ENCODE peak calls at places on chromosome 18, in six cellular contexts. Q is NCI-H1092, L is RPMI8226, J is NCI-H2227 treated with DMSO at 0.1 percent for 48 hours, X is A549, V is RCC 7860. W is an unnamed sample.

GRCh38 chr18:60377778-60378469 is 5.3 kb upstream of the MC4R start:
- DNase-seq in V (no peak), X (no peak), J (no peak), Q (no peak), L (no peak), W (no peak)

GRCh38 chr18:79567481-79568147 is 112.0 kb upstream of the CTDP1 start:
- DNase-seq in L (no peak), J (no peak), Q (peak), V (peak), X (no peak), W (no peak)

GRCh38 chr18:48538531-48539405 is at the start of gene CTIF:
- DNase-seq in J (peak), X (peak), L (peak), V (peak), Q (peak), W (peak)

GRCh38 chr18:25467226-25468065 is 115.5 kb upstream of the ZNF521 start:
- DNase-seq in J (no peak), Q (no peak), V (no peak), L (no peak), X (no peak), W (no peak)

GRCh38 chr18:2325308-2325849 is 245.9 kb downstream of the METTL4 start:
- DNase-seq in Q (no peak), V (no peak), X (no peak), J (no peak), L (no peak), W (no peak)

GRCh38 chr18:68494802-68495560 is 219.9 kb downstream of the TMX3 start:
- DNase-seq in L (no peak), J (no peak), V (no peak), Q (no peak), X (no peak), W (no peak)

GRCh38 chr18:47605093-47605492 is 325.4 kb downstream of the SMAD2 start:
- DNase-seq in Q (no peak), V (no peak), X (no peak), L (no peak), J (no peak), W (no peak)

GRCh38 chr18:58687871-58688308 is 16.6 kb downstream of the MALT1 start:
- DNase-seq in J (no peak), X (no peak), L (no peak), Q (no peak), V (no peak), W (peak)

W was measured in naive thymus-derived CD4-positive, alpha-beta T cell.